ENCODE peak calls at places on chromosome 20, in seven cellular contexts. K is uterus; P is GM03348; W is activated T-helper 1 cell treated with anti-CD3 and anti-CD28 coated beads, Interleukin-2, amount 50 U/mL, for 16 hours; B is stimulated activated naive CD8-positive, alpha-beta T cell treated with anti-CD3 and anti-CD28 coated beads, Interleukin-15, amount 100 ng/mL, for 72 hours; N is HEK293T; J is T-helper 1 cell. X is an unnamed sample.

GRCh38 chr20:46943861-46944591 is 49.4 kb downstream of the EYA2 start:
- DNase-seq in P (no peak), W (no peak), K (no peak), N (no peak), J (no peak), B (no peak), X (no peak)

GRCh38 chr20:30610044-30610693 is 647.3 kb upstream of the DEFB115 start:
- DNase-seq in K (peak), W (no peak), B (no peak), J (no peak), P (no peak), N (no peak), X (no peak)

GRCh38 chr20:4457566-4458543 is 263.9 kb upstream of the PRND start:
- DNase-seq in P (no peak), W (no peak), B (no peak), J (no peak), K (no peak), N (no peak), X (peak)

GRCh38 chr20:31543966-31544598 is 29.8 kb downstream of the HM13 start:
- DNase-seq in W (no peak), K (peak), N (no peak), B (no peak), P (peak), J (no peak), X (peak)

GRCh38 chr20:38165089-38165965 is at the start of gene TGM2:
- DNase-seq in W (no peak), K (peak), J (peak), N (peak), B (peak), P (peak), X (peak)

GRCh38 chr20:5100684-5101347 is 18.9 kb downstream of the PCNA start:
- DNase-seq in B (peak), W (peak), P (peak), K (peak), N (peak), J (peak), X (peak)

GRCh38 chr20:11919571-11919970 is 1.9 kb downstream of the BTBD3 start:
- DNase-seq in P (no peak), N (no peak), W (no peak), B (no peak), K (no peak), J (no peak), X (no peak)

GRCh38 chr20:48797850-48798747 is 29.7 kb downstream of the PREX1 start:
- DNase-seq in P (no peak), K (no peak), B (no peak), W (no peak), J (no peak), N (no peak), X (no peak)

GRCh38 chr20:10984294-10984693 is 310.5 kb upstream of the JAG1 start:
- DNase-seq in J (no peak), N (no peak), W (no peak), B (no peak), P (no peak), K (no peak), X (no peak)

GRCh38 chr20:48295445-48295903 is 510.2 kb upstream of the SULF2 start:
- DNase-seq in N (peak), J (no peak), P (peak), W (no peak), K (peak), B (no peak), X (peak)